ENCODE peak calls at places on chromosomes 11 and 22, in five cellular contexts. U is Panc1, R is psoas muscle, H is brain microvascular endothelial cell, Q is substantia nigra. W is an unnamed sample.

GRCh38 chr22:39123811-39124668 is 27.0 kb downstream of the APOBEC3H start:
- DNase-seq in H (no peak), R (no peak), U (no peak), Q (no peak), W (no peak)

GRCh38 chr11:128481135-128481534 is 106.2 kb downstream of the ETS1 start:
- DNase-seq in Q (no peak), R (no peak), U (no peak), H (no peak), W (no peak)

GRCh38 chr11:61353109-61354067 is 8.3 kb downstream of the CYB561A3 start:
- DNase-seq in H (no peak), R (no peak), U (no peak), Q (no peak), W (no peak)

GRCh38 chr11:25981998-25982397 is 349.9 kb upstream of the ANO3 start:
- DNase-seq in Q (no peak), U (peak), H (peak), R (no peak), W (no peak)

GRCh38 chr22:27798526-27799333 is 2.8 kb downstream of the MN1 start:
- DNase-seq in R (no peak), H (no peak), Q (no peak), U (no peak), W (no peak)

GRCh38 chr11:12377824-12378593 is 638 bp downstream of the PARVA start:
- DNase-seq in U (peak), Q (no peak), R (peak), H (peak), W (peak)

GRCh38 chr11:75083217-75083605 is 13.5 kb downstream of the OR2AT4 start:
- DNase-seq in U (no peak), Q (no peak), H (no peak), R (no peak), W (no peak)

GRCh38 chr22:25405854-25406509 is 158.5 kb upstream of the GRK3 start:
- DNase-seq in U (no peak), Q (no peak), R (no peak), H (no peak), W (no peak)

GRCh38 chr11:76652989-76653673 is 17.4 kb downstream of the LRRC32 start:
- DNase-seq in H (no peak), U (no peak), R (no peak), Q (no peak), W (no peak)

GRCh38 chr11:21909145-21909544 is 283.7 kb upstream of the ANO5 start:
- DNase-seq in Q (no peak), U (peak), H (no peak), R (no peak), W (no peak)

GRCh38 chr22:26684173-26684572 is 26.8 kb downstream of the MIAT start:
- DNase-seq in Q (no peak), H (no peak), R (no peak), U (no peak), W (no peak)

GRCh38 chr11:117000039-117000740 is 98.0 kb downstream of the SIK3 start:
- DNase-seq in U (no peak), Q (no peak), H (no peak), R (no peak), W (no peak)

GRCh38 chr11:126480015-126480409 is 124.5 kb downstream of the ST3GAL4 start:
- DNase-seq in U (no peak), H (no peak), Q (no peak), R (no peak), W (no peak)

GRCh38 chr11:120236169-120237107 is 3.5 kb upstream of the POU2F3 start:
- DNase-seq in Q (no peak), U (no peak), H (no peak), R (no peak), W (peak)
- H3K27ac ChIP-seq in Q (no peak), U (no peak), H (no peak), R (no peak), W (peak)

DNA sequence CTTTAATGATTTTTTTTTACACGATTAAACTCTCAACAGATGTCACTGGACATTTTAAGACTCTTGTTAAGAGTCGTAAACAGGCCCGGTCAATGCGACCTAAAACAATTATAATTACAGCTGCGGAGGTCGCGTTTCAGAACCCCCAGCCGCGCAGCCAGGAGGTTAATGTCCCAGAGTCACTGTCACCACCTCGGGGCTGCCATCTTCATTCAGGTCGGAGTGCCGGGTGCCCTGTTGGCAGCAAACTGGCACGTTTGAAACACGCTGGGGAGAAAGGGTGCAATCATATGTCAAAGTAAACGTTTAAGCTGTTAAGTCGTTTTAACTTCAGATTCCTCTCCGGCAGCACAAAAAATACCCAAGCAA is 711 bp upstream of the PHF21B start:
- DNase-seq in R (no peak), U (no peak), H (no peak), Q (no peak), W (no peak)
- H3K27ac ChIP-seq in R (no peak), U (peak), H (no peak), Q (peak), W (no peak)

GRCh38 chr22:20420157-20420842 is 17.3 kb downstream of the SCARF2 start:
- DNase-seq in Q (no peak), U (no peak), R (no peak), H (no peak), W (no peak)
- H3K27ac ChIP-seq in Q (no peak), U (no peak), R (no peak), H (no peak), W (no peak)

DNA sequence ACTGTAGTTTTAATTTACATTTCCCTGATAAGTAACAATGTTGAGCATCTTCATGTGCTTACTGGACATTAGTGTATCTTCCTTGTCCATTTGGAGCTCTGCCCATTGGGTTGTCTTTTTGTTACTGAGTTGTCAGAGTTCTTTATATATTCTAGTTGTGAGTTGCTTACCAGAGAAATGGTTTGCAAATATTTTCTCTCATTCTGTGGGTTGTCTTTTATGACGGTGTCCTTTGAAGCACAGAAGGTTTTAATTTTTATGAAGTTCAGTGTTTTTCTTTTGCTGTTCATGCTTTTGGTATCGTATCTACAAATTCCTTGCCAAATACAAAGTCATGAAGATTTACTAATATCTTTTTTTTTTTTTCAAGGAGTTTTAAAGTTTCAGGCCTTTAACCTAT is 42.4 kb downstream of the ZBTB44 start:
- DNase-seq in H (no peak), U (no peak), R (no peak), Q (no peak), W (no peak)
- H3K27ac ChIP-seq in H (no peak), U (no peak), R (no peak), Q (no peak), W (no peak)

GRCh38 chr11:63534895-63535461 is 1.6 kb upstream of the PLAAT4 start:
- DNase-seq in U (no peak), H (no peak), Q (no peak), R (no peak), W (no peak)
- H3K27ac ChIP-seq in U (no peak), H (no peak), Q (no peak), R (no peak), W (no peak)

GRCh38 chr11:118627566-118627965 is 20.2 kb downstream of the PHLDB1 start:
- DNase-seq in R (no peak), Q (no peak), U (no peak), H (no peak), W (no peak)

GRCh38 chr11:118628031-118628430 is 20.6 kb downstream of the PHLDB1 start:
- DNase-seq in H (no peak), R (no peak), Q (no peak), U (no peak), W (no peak)

GRCh38 chr11:118629761-118630661 is 22.6 kb downstream of the PHLDB1 start:
- DNase-seq in H (no peak), U (no peak), Q (no peak), R (no peak), W (no peak)

GRCh38 chr11:118628861-118629549 is 21.6 kb downstream of the PHLDB1 start:
- DNase-seq in H (no peak), Q (no peak), R (no peak), U (no peak), W (no peak)

GRCh38 chr11:118628432-118628831 is 21.0 kb downstream of the PHLDB1 start:
- DNase-seq in U (no peak), H (no peak), R (peak), Q (no peak), W (no peak)
- H3K27ac ChIP-seq in U (no peak), H (no peak), R (peak), Q (peak), W (no peak)

DNA sequence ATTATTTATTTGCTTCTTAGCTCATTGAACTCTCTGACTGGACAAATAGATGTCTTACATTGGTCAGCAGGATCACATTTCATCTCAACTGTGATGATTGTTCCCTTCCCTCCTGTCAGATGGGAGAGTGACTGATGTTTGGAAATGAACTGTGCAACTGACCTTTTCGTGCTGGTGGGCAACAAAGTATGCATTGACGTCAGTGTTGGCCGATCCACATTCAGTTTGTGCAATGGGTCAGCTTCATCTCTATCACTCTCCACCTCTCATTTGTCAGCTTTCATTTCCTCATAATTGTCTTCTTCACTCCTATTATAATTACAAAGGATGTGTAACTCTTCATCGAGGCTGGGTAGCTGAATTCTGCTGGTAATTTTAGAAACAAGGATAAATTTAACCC is 71.3 kb downstream of the PPP2R1B start:
- DNase-seq in U (no peak), R (peak), H (peak), Q (no peak), W (no peak)
- H3K27ac ChIP-seq in U (no peak), R (peak), H (peak), Q (no peak), W (no peak)

DNA sequence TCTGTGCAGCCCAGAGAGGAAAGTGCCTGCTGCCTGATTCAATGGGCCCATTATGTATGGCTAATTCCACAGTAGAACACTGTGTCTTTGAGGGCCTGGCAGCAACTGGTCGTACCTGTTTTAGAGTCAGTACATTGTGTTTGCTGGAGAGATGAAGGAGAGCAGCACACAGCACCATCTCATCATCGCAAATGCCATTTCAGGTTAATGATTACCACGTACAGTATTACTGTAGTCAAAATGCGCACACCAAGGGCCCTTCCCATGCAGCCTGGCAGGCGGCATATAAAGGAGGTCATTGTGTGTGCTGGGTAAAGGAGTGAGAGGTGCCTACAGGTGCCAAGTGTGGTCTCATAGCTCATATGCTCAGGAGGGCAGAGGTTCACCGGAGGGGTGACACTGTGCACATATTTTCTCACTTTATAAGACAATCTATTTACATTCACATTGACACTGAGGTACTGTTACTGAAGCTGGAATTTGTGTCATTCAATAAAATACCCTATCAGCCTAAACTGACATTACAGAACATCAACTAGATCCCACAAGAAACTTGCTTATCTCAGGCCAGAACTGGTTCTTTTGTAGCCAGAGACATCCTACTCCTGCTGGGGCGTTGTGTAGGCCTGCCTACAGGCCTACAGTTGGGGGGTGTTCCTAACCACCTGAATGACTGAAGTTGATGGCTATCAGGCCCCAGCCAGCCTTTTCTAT is 90.4 kb downstream of the APIP start:
- DNase-seq in U (no peak), H (no peak), R (no peak), Q (no peak), W (peak)
- H3K27ac ChIP-seq in U (no peak), H (no peak), R (no peak), Q (peak), W (peak)

GRCh38 chr11:68398870-68399865 is 61.4 kb upstream of the PPP6R3 start:
- DNase-seq in U (no peak), Q (no peak), H (no peak), R (peak), W (no peak)
- H3K27ac ChIP-seq in U (no peak), Q (no peak), H (no peak), R (peak), W (no peak)

W was measured in epithelial cell of prostate.